ENCODE peak calls at places on chromosomes 6 and 20, in eight cellular contexts. N is fibroblast of lung; Y is ELF-1; T is SJSA1; M is activated CD4-positive, alpha-beta T cell treated with anti-CD3 and anti-CD28 coated beads, Interleukin-2, amount 50 U/mL, for 4 hours; U is CD4-positive, alpha-beta T cell; S is LHCN-M2; A is activated gamma-delta T cell. I is an unnamed sample.

GRCh38 chr6:14513726-14514125 is 396.2 kb downstream of the CD83 start:
- DNase-seq in A (no peak), N (no peak), T (no peak), Y (no peak), S (no peak), U (no peak), M (no peak), I (no peak)

GRCh38 chr6:36699290-36699689 is 1.7 kb downstream of the RAB44 start:
- DNase-seq in S (no peak), M (no peak), N (no peak), Y (no peak), A (no peak), T (no peak), U (no peak), I (no peak)

GRCh38 chr6:79525272-79526100 is 11.7 kb downstream of the LCA5 start:
- DNase-seq in M (no peak), S (peak), A (no peak), U (no peak), T (no peak), Y (peak), N (no peak), I (no peak)

GRCh38 chr6:20211037-20211940 is 980 bp downstream of the MBOAT1 start:
- DNase-seq in M (no peak), U (no peak), T (no peak), N (peak), A (no peak), Y (peak), S (no peak), I (no peak)

GRCh38 chr6:75830959-75831885 is 82.2 kb downstream of the MYO6 start:
- DNase-seq in T (no peak), M (no peak), U (no peak), S (peak), Y (no peak), N (no peak), A (no peak), I (no peak)

GRCh38 chr20:4513720-4514119 is 208.0 kb upstream of the PRND start:
- DNase-seq in U (no peak), A (no peak), Y (no peak), T (no peak), M (no peak), N (peak), S (peak), I (peak)

GRCh38 chr6:112305795-112306194 is 41.3 kb upstream of the RFPL4B start:
- DNase-seq in M (no peak), N (no peak), U (no peak), T (no peak), Y (no peak), A (no peak), S (no peak), I (no peak)

GRCh38 chr6:138815221-138815620 is 19.3 kb downstream of the ECT2L start:
- DNase-seq in S (no peak), U (no peak), A (no peak), N (no peak), Y (no peak), M (no peak), T (no peak), I (no peak)

GRCh38 chr20:43744121-43744520 is 17.3 kb upstream of the GTSF1L start:
- DNase-seq in U (no peak), Y (peak), N (no peak), T (no peak), S (peak), A (no peak), M (no peak), I (no peak)

GRCh38 chr6:148831064-148831463 is 84.2 kb downstream of the UST start:
- DNase-seq in S (no peak), N (no peak), M (peak), Y (no peak), A (no peak), T (no peak), U (peak), I (no peak)

GRCh38 chr6:43951756-43952675 is 175.2 kb downstream of the MRPL14 start:
- DNase-seq in S (no peak), A (no peak), M (no peak), N (no peak), T (peak), Y (no peak), U (no peak), I (no peak)

GRCh38 chr20:25624500-25624939 is 706 bp upstream of the NANP start:
- DNase-seq in S (no peak), N (no peak), U (no peak), A (no peak), M (no peak), T (no peak), Y (no peak), I (no peak)

GRCh38 chr6:6661684-6662083 is 73.2 kb downstream of the LY86 start:
- DNase-seq in U (no peak), M (no peak), Y (no peak), T (no peak), S (peak), N (peak), A (no peak), I (no peak)

GRCh38 chr6:53588816-53589509 is 44.1 kb upstream of the GCLC start:
- DNase-seq in S (no peak), N (no peak), M (no peak), U (no peak), A (no peak), T (no peak), Y (no peak), I (no peak)

GRCh38 chr6:155085582-155086253 is 90.6 kb downstream of the TIAM2 start:
- DNase-seq in T (no peak), S (no peak), U (no peak), A (no peak), N (no peak), M (no peak), Y (no peak), I (no peak)

GRCh38 chr20:37007898-37008649 is 56.6 kb upstream of the SAMHD1 start:
- DNase-seq in Y (no peak), M (no peak), S (peak), U (peak), N (peak), A (no peak), T (no peak), I (peak)

GRCh38 chr6:116475151-116475550 is 14.0 kb downstream of the CALHM6 start:
- DNase-seq in Y (no peak), U (no peak), N (no peak), M (no peak), A (no peak), T (no peak), S (no peak), I (no peak)

GRCh38 chr20:3106658-3107463 is 22.3 kb upstream of the AVP start:
- DNase-seq in U (no peak), Y (peak), A (no peak), T (no peak), S (no peak), N (no peak), M (no peak), I (no peak)

GRCh38 chr6:118750143-118750542 is 98.8 kb upstream of the CEP85L start:
- DNase-seq in M (no peak), Y (no peak), S (no peak), A (no peak), N (no peak), T (no peak), U (no peak), I (no peak)

GRCh38 chr20:59673288-59673997 is 69.1 kb downstream of the PHACTR3 start:
- DNase-seq in T (peak), N (no peak), Y (no peak), A (no peak), S (no peak), M (no peak), U (no peak), I (no peak)

GRCh38 chr6:44667226-44667625 is 279.7 kb downstream of the CDC5L start:
- DNase-seq in T (peak), S (peak), Y (peak), A (no peak), M (no peak), U (no peak), N (peak), I (peak)

GRCh38 chr6:84623956-84624680 is 140.3 kb downstream of the TBX18 start:
- DNase-seq in A (no peak), Y (no peak), T (no peak), U (no peak), N (peak), S (peak), M (no peak), I (peak)

GRCh38 chr6:29528988-29529560 is 30.5 kb downstream of the UBD start:
- DNase-seq in A (no peak), N (no peak), U (no peak), T (no peak), S (no peak), M (no peak), Y (no peak), I (no peak)

GRCh38 chr6:50936277-50936681 is 117.6 kb downstream of the TFAP2B start:
- DNase-seq in U (no peak), T (no peak), S (no peak), Y (no peak), N (no peak), A (no peak), M (no peak), I (no peak)

GRCh38 chr6:22980446-22980845 is 411.1 kb downstream of the HDGFL1 start:
- DNase-seq in N (peak), S (peak), T (no peak), A (no peak), Y (no peak), U (no peak), M (no peak), I (no peak)

GRCh38 chr20:4045741-4046140 is 30.4 kb upstream of the RNF24 start:
- DNase-seq in A (no peak), T (no peak), Y (peak), M (no peak), S (peak), N (no peak), U (no peak), I (peak)

GRCh38 chr6:89689732-89690131 is 51.2 kb upstream of the LYRM2 start:
- DNase-seq in U (no peak), A (no peak), Y (peak), T (no peak), S (no peak), M (no peak), N (no peak), I (no peak)

GRCh38 chr6:30411515-30412207 is 66.7 kb downstream of the RPP21 start:
- DNase-seq in M (peak), S (peak), Y (peak), T (peak), U (peak), N (peak), A (no peak), I (peak)

GRCh38 chr6:5082487-5083306 is 2.4 kb upstream of the PPP1R3G start:
- DNase-seq in T (peak), N (peak), Y (peak), A (no peak), S (peak), M (no peak), U (no peak), I (no peak)

GRCh38 chr6:131950767-131951575 is at the start of gene CCN2:
- DNase-seq in N (peak), U (no peak), S (peak), T (peak), Y (peak), M (no peak), A (no peak), I (peak)

GRCh38 chr6:116881236-116881635 is 4.2 kb downstream of the RFX6 start:
- DNase-seq in Y (no peak), M (no peak), U (no peak), A (no peak), N (peak), S (peak), T (no peak), I (no peak)

GRCh38 chr6:139534472-139535115 is 160.1 kb upstream of the CITED2 start:
- DNase-seq in T (no peak), Y (no peak), A (no peak), U (no peak), M (no peak), S (no peak), N (no peak), I (no peak)

I was measured in SW 1271.